ENCODE peak calls at places on chromosomes 2 and 18, in eight cellular contexts. One of them, this sample, is unnamed.

GRCh38 chr2:150549381-150549780 is 61.9 kb upstream of the RND3 start:
- DNase-seq in skeletal muscle cell: no peak
- DNase-seq in kidney: no peak
- DNase-seq in tibial nerve: no peak
- DNase-seq in heart left ventricle: no peak
- DNase-seq in CD8-positive, alpha-beta T cell: no peak
- DNase-seq in fibroblast of the aortic adventitia: peak
- DNase-seq in A673: no peak
- DNase-seq in this sample: no peak

GRCh38 chr18:45324489-45325111 is 290.7 kb upstream of the SLC14A2 start:
- DNase-seq in kidney: peak
- DNase-seq in tibial nerve: peak
- DNase-seq in fibroblast of the aortic adventitia: peak
- DNase-seq in skeletal muscle cell: peak
- DNase-seq in A673: peak
- DNase-seq in heart left ventricle: peak
- DNase-seq in CD8-positive, alpha-beta T cell: no peak
- DNase-seq in this sample: peak

GRCh38 chr18:32333781-32334180 is 136.9 kb downstream of the GAREM1 start:
- DNase-seq in skeletal muscle cell: no peak
- DNase-seq in heart left ventricle: peak
- DNase-seq in A673: peak
- DNase-seq in CD8-positive, alpha-beta T cell: no peak
- DNase-seq in kidney: no peak
- DNase-seq in fibroblast of the aortic adventitia: no peak
- DNase-seq in tibial nerve: no peak
- DNase-seq in this sample: no peak

GRCh38 chr2:215749092-215749957 is 264.0 kb downstream of the MREG start:
- DNase-seq in kidney: peak
- DNase-seq in fibroblast of the aortic adventitia: peak
- DNase-seq in CD8-positive, alpha-beta T cell: no peak
- DNase-seq in tibial nerve: peak
- DNase-seq in skeletal muscle cell: peak
- DNase-seq in A673: no peak
- DNase-seq in heart left ventricle: peak
- DNase-seq in this sample: no peak

GRCh38 chr2:74367789-74368188 is 12.3 kb downstream of the DCTN1 start:
- DNase-seq in fibroblast of the aortic adventitia: no peak
- DNase-seq in skeletal muscle cell: no peak
- DNase-seq in CD8-positive, alpha-beta T cell: no peak
- DNase-seq in A673: no peak
- DNase-seq in heart left ventricle: no peak
- DNase-seq in tibial nerve: no peak
- DNase-seq in kidney: no peak
- DNase-seq in this sample: no peak

GRCh38 chr2:196725882-196726281 is 73.6 kb downstream of the GTF3C3 start:
- DNase-seq in CD8-positive, alpha-beta T cell: no peak
- DNase-seq in tibial nerve: no peak
- DNase-seq in kidney: no peak
- DNase-seq in fibroblast of the aortic adventitia: no peak
- DNase-seq in heart left ventricle: no peak
- DNase-seq in A673: no peak
- DNase-seq in skeletal muscle cell: no peak
- DNase-seq in this sample: no peak

GRCh38 chr2:48527211-48527880 is 2.6 kb upstream of the STON1 start:
- DNase-seq in A673: no peak
- DNase-seq in kidney: no peak
- DNase-seq in CD8-positive, alpha-beta T cell: no peak
- DNase-seq in heart left ventricle: no peak
- DNase-seq in skeletal muscle cell: peak
- DNase-seq in fibroblast of the aortic adventitia: peak
- DNase-seq in tibial nerve: no peak
- DNase-seq in this sample: no peak

GRCh38 chr2:8694737-8695136 is 12.9 kb downstream of the ID2 start:
- DNase-seq in CD8-positive, alpha-beta T cell: no peak
- DNase-seq in kidney: no peak
- DNase-seq in heart left ventricle: no peak
- DNase-seq in skeletal muscle cell: peak
- DNase-seq in tibial nerve: no peak
- DNase-seq in A673: peak
- DNase-seq in fibroblast of the aortic adventitia: peak
- DNase-seq in this sample: no peak

GRCh38 chr2:96894151-96894531 is 24.3 kb upstream of the SEMA4C start:
- DNase-seq in kidney: no peak
- DNase-seq in A673: no peak
- DNase-seq in skeletal muscle cell: no peak
- DNase-seq in tibial nerve: no peak
- DNase-seq in heart left ventricle: no peak
- DNase-seq in CD8-positive, alpha-beta T cell: no peak
- DNase-seq in fibroblast of the aortic adventitia: no peak
- DNase-seq in this sample: no peak

GRCh38 chr2:18455256-18455862 is 105.1 kb downstream of the RDH14 start:
- DNase-seq in skeletal muscle cell: peak
- DNase-seq in A673: no peak
- DNase-seq in tibial nerve: no peak
- DNase-seq in heart left ventricle: no peak
- DNase-seq in CD8-positive, alpha-beta T cell: no peak
- DNase-seq in fibroblast of the aortic adventitia: peak
- DNase-seq in kidney: peak
- DNase-seq in this sample: no peak

GRCh38 chr2:102187191-102188150 is 648 bp downstream of the IL1RL2 start:
- DNase-seq in heart left ventricle: peak
- DNase-seq in A673: peak
- DNase-seq in skeletal muscle cell: no peak
- DNase-seq in fibroblast of the aortic adventitia: peak
- DNase-seq in CD8-positive, alpha-beta T cell: peak
- DNase-seq in tibial nerve: peak
- DNase-seq in kidney: peak
- DNase-seq in this sample: peak

GRCh38 chr2:48253301-48253700 is 276.7 kb upstream of the STON1 start:
- DNase-seq in fibroblast of the aortic adventitia: no peak
- DNase-seq in heart left ventricle: no peak
- DNase-seq in skeletal muscle cell: no peak
- DNase-seq in A673: no peak
- DNase-seq in CD8-positive, alpha-beta T cell: no peak
- DNase-seq in kidney: no peak
- DNase-seq in tibial nerve: no peak
- DNase-seq in this sample: no peak

GRCh38 chr18:26909599-26910290 is 44.2 kb upstream of the AQP4 start:
- DNase-seq in skeletal muscle cell: no peak
- DNase-seq in CD8-positive, alpha-beta T cell: no peak
- DNase-seq in heart left ventricle: no peak
- DNase-seq in tibial nerve: no peak
- DNase-seq in fibroblast of the aortic adventitia: no peak
- DNase-seq in A673: no peak
- DNase-seq in kidney: no peak
- DNase-seq in this sample: no peak

GRCh38 chr2:68414862-68415261 is 49.8 kb downstream of the PLEK start:
- DNase-seq in A673: no peak
- DNase-seq in skeletal muscle cell: no peak
- DNase-seq in tibial nerve: no peak
- DNase-seq in kidney: no peak
- DNase-seq in heart left ventricle: no peak
- DNase-seq in fibroblast of the aortic adventitia: no peak
- DNase-seq in CD8-positive, alpha-beta T cell: no peak
- DNase-seq in this sample: no peak

GRCh38 chr2:233404227-233404626 is 49.9 kb downstream of the DGKD start:
- DNase-seq in CD8-positive, alpha-beta T cell: peak
- DNase-seq in A673: peak
- DNase-seq in fibroblast of the aortic adventitia: peak
- DNase-seq in kidney: no peak
- DNase-seq in heart left ventricle: no peak
- DNase-seq in tibial nerve: no peak
- DNase-seq in skeletal muscle cell: no peak
- DNase-seq in this sample: peak

GRCh38 chr18:8715599-8715998 is 10.2 kb downstream of the MTCL1 start:
- DNase-seq in skeletal muscle cell: no peak
- DNase-seq in A673: no peak
- DNase-seq in heart left ventricle: no peak
- DNase-seq in CD8-positive, alpha-beta T cell: no peak
- DNase-seq in tibial nerve: no peak
- DNase-seq in fibroblast of the aortic adventitia: no peak
- DNase-seq in kidney: no peak
- DNase-seq in this sample: peak

GRCh38 chr2:148614332-148615049 is 30.1 kb upstream of the EPC2 start:
- DNase-seq in CD8-positive, alpha-beta T cell: no peak
- DNase-seq in tibial nerve: peak
- DNase-seq in A673: peak
- DNase-seq in kidney: no peak
- DNase-seq in skeletal muscle cell: peak
- DNase-seq in heart left ventricle: no peak
- DNase-seq in fibroblast of the aortic adventitia: peak
- DNase-seq in this sample: peak

GRCh38 chr2:109529532-109530449 is 84.0 kb downstream of the SEPTIN10 start:
- DNase-seq in CD8-positive, alpha-beta T cell: peak
- DNase-seq in skeletal muscle cell: no peak
- DNase-seq in heart left ventricle: peak
- DNase-seq in fibroblast of the aortic adventitia: no peak
- DNase-seq in A673: no peak
- DNase-seq in tibial nerve: no peak
- DNase-seq in kidney: no peak
- DNase-seq in this sample: no peak

GRCh38 chr2:109527079-109527478 is 86.7 kb downstream of the SEPTIN10 start:
- DNase-seq in fibroblast of the aortic adventitia: no peak
- DNase-seq in kidney: peak
- DNase-seq in skeletal muscle cell: no peak
- DNase-seq in heart left ventricle: no peak
- DNase-seq in CD8-positive, alpha-beta T cell: no peak
- DNase-seq in tibial nerve: no peak
- DNase-seq in A673: no peak
- DNase-seq in this sample: no peak

GRCh38 chr2:109527846-109528705 is 85.7 kb downstream of the SEPTIN10 start:
- DNase-seq in heart left ventricle: no peak
- DNase-seq in CD8-positive, alpha-beta T cell: peak
- DNase-seq in fibroblast of the aortic adventitia: no peak
- DNase-seq in tibial nerve: no peak
- DNase-seq in A673: no peak
- DNase-seq in skeletal muscle cell: no peak
- DNase-seq in kidney: peak
- DNase-seq in this sample: no peak

GRCh38 chr2:109530712-109531111 is 83.1 kb downstream of the SEPTIN10 start:
- DNase-seq in tibial nerve: no peak
- DNase-seq in CD8-positive, alpha-beta T cell: peak
- DNase-seq in heart left ventricle: no peak
- DNase-seq in A673: no peak
- DNase-seq in kidney: no peak
- DNase-seq in fibroblast of the aortic adventitia: no peak
- DNase-seq in skeletal muscle cell: no peak
- DNase-seq in this sample: no peak

GRCh38 chr2:109528811-109529501 is 84.8 kb downstream of the SEPTIN10 start:
- DNase-seq in skeletal muscle cell: no peak
- DNase-seq in CD8-positive, alpha-beta T cell: peak
- DNase-seq in heart left ventricle: no peak
- DNase-seq in tibial nerve: no peak
- DNase-seq in fibroblast of the aortic adventitia: no peak
- DNase-seq in A673: no peak
- DNase-seq in kidney: peak
- DNase-seq in this sample: no peak
- H3K4me3 ChIP-seq in skeletal muscle cell: no peak
- H3K4me3 ChIP-seq in CD8-positive, alpha-beta T cell: no peak
- H3K4me3 ChIP-seq in heart left ventricle: no peak
- H3K4me3 ChIP-seq in tibial nerve: no peak
- H3K4me3 ChIP-seq in fibroblast of the aortic adventitia: no peak
- H3K4me3 ChIP-seq in A673: no peak
- H3K4me3 ChIP-seq in kidney: no peak
- H3K4me3 ChIP-seq in this sample: no peak

GRCh38 chr2:226649871-226650660 is 149.6 kb downstream of the IRS1 start:
- DNase-seq in fibroblast of the aortic adventitia: peak
- DNase-seq in A673: peak
- DNase-seq in skeletal muscle cell: peak
- DNase-seq in heart left ventricle: peak
- DNase-seq in tibial nerve: peak
- DNase-seq in CD8-positive, alpha-beta T cell: peak
- DNase-seq in kidney: peak
- DNase-seq in this sample: peak
- H3K4me3 ChIP-seq in fibroblast of the aortic adventitia: no peak
- H3K4me3 ChIP-seq in A673: peak
- H3K4me3 ChIP-seq in skeletal muscle cell: no peak
- H3K4me3 ChIP-seq in heart left ventricle: no peak
- H3K4me3 ChIP-seq in tibial nerve: no peak
- H3K4me3 ChIP-seq in CD8-positive, alpha-beta T cell: no peak
- H3K4me3 ChIP-seq in kidney: no peak
- H3K4me3 ChIP-seq in this sample: no peak

GRCh38 chr2:160041091-160041490 is 21.3 kb downstream of the PLA2R1 start:
- DNase-seq in fibroblast of the aortic adventitia: no peak
- DNase-seq in A673: no peak
- DNase-seq in kidney: no peak
- DNase-seq in skeletal muscle cell: no peak
- DNase-seq in tibial nerve: no peak
- DNase-seq in heart left ventricle: no peak
- DNase-seq in CD8-positive, alpha-beta T cell: no peak
- DNase-seq in this sample: no peak
- H3K4me3 ChIP-seq in fibroblast of the aortic adventitia: no peak
- H3K4me3 ChIP-seq in A673: no peak
- H3K4me3 ChIP-seq in kidney: no peak
- H3K4me3 ChIP-seq in skeletal muscle cell: no peak
- H3K4me3 ChIP-seq in tibial nerve: no peak
- H3K4me3 ChIP-seq in heart left ventricle: no peak
- H3K4me3 ChIP-seq in CD8-positive, alpha-beta T cell: no peak
- H3K4me3 ChIP-seq in this sample: no peak

DNA sequence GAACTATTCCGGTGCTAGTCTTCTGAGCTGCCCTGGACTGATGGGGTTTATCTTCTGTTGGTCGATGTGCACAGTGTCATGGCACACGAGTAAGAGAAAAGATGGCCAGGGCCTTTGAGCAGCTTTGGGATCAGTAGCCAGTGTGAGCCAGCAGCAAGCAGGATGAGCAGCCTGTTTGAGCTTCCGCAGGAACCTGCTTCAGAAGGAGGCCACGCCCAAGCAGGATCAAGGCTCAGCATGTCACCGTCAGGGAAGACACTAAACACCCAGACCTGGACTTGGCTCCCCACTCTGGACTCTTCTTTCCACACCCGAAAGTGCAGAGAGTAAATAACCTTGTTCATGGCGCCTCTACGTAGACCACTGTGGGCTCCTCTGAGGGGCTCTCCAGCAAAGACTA is 25.2 kb upstream of the ASB1 start:
- DNase-seq in fibroblast of the aortic adventitia: no peak
- DNase-seq in CD8-positive, alpha-beta T cell: no peak
- DNase-seq in tibial nerve: no peak
- DNase-seq in skeletal muscle cell: no peak
- DNase-seq in kidney: no peak
- DNase-seq in heart left ventricle: no peak
- DNase-seq in A673: no peak
- DNase-seq in this sample: peak
- H3K4me3 ChIP-seq in fibroblast of the aortic adventitia: no peak
- H3K4me3 ChIP-seq in CD8-positive, alpha-beta T cell: no peak
- H3K4me3 ChIP-seq in tibial nerve: no peak
- H3K4me3 ChIP-seq in skeletal muscle cell: no peak
- H3K4me3 ChIP-seq in kidney: no peak
- H3K4me3 ChIP-seq in heart left ventricle: no peak
- H3K4me3 ChIP-seq in A673: no peak
- H3K4me3 ChIP-seq in this sample: no peak

This sample was measured in colonic mucosa.